ENCODE peak calls at places on chromosomes 2 and 18, in four cellular contexts. One of them, this sample, is unnamed.

GRCh38 chr2:110829413-110830146 is 97.2 kb downstream of the ACOXL start:
- DNase-seq in endothelial cell of umbilical vein: no peak
- DNase-seq in CD8-positive, alpha-beta T cell: no peak
- DNase-seq in colonic mucosa: no peak
- DNase-seq in this sample: no peak

GRCh38 chr18:23585007-23585871 is 1.1 kb downstream of the NPC1 start:
- DNase-seq in endothelial cell of umbilical vein: peak; percentile 40
- DNase-seq in CD8-positive, alpha-beta T cell: peak; percentile 31
- DNase-seq in colonic mucosa: peak; percentile 40
- DNase-seq in this sample: no peak

GRCh38 chr18:77086656-77087390 is 45.8 kb downstream of the MBP start:
- DNase-seq in endothelial cell of umbilical vein: peak; percentile 65
- DNase-seq in CD8-positive, alpha-beta T cell: no peak
- DNase-seq in colonic mucosa: peak; percentile 86
- DNase-seq in this sample: no peak

GRCh38 chr2:105455488-105455991 is 56.7 kb upstream of the FHL2 start:
- DNase-seq in endothelial cell of umbilical vein: peak; percentile 68
- DNase-seq in CD8-positive, alpha-beta T cell: no peak
- DNase-seq in colonic mucosa: peak; percentile 76
- DNase-seq in this sample: no peak

GRCh38 chr18:62389761-62390481 is 64.8 kb downstream of the TNFRSF11A start:
- DNase-seq in endothelial cell of umbilical vein: no peak
- DNase-seq in CD8-positive, alpha-beta T cell: no peak
- DNase-seq in colonic mucosa: no peak
- DNase-seq in this sample: no peak

GRCh38 chr2:180938419-180938818 is 42.0 kb upstream of the UBE2E3 start:
- DNase-seq in endothelial cell of umbilical vein: no peak
- DNase-seq in CD8-positive, alpha-beta T cell: no peak
- DNase-seq in colonic mucosa: no peak
- DNase-seq in this sample: no peak

GRCh38 chr2:144381716-144382115 is 138.2 kb downstream of the ZEB2 start:
- DNase-seq in endothelial cell of umbilical vein: no peak
- DNase-seq in CD8-positive, alpha-beta T cell: no peak
- DNase-seq in colonic mucosa: no peak
- DNase-seq in this sample: no peak

GRCh38 chr2:186912979-186913378 is 64.0 kb upstream of the ZSWIM2 start:
- DNase-seq in endothelial cell of umbilical vein: no peak
- DNase-seq in CD8-positive, alpha-beta T cell: no peak
- DNase-seq in colonic mucosa: no peak
- DNase-seq in this sample: no peak

GRCh38 chr2:104215269-104216161 is 638.4 kb upstream of the POU3F3 start:
- DNase-seq in endothelial cell of umbilical vein: no peak
- DNase-seq in CD8-positive, alpha-beta T cell: no peak
- DNase-seq in colonic mucosa: no peak
- DNase-seq in this sample: no peak

GRCh38 chr2:62814132-62814531 is 108.6 kb downstream of the EHBP1 start:
- DNase-seq in endothelial cell of umbilical vein: no peak
- DNase-seq in CD8-positive, alpha-beta T cell: no peak
- DNase-seq in colonic mucosa: no peak
- DNase-seq in this sample: no peak

GRCh38 chr2:196036442-196036841 is 32.2 kb downstream of the DNAH7 start:
- DNase-seq in endothelial cell of umbilical vein: no peak
- DNase-seq in CD8-positive, alpha-beta T cell: no peak
- DNase-seq in colonic mucosa: no peak
- DNase-seq in this sample: no peak

GRCh38 chr2:53075760-53076159 is 691.8 kb upstream of the CHAC2 start:
- DNase-seq in endothelial cell of umbilical vein: no peak
- DNase-seq in CD8-positive, alpha-beta T cell: no peak
- DNase-seq in colonic mucosa: no peak
- DNase-seq in this sample: no peak

GRCh38 chr2:122713800-122714199 is 958.3 kb downstream of the TSN start:
- DNase-seq in endothelial cell of umbilical vein: no peak
- DNase-seq in CD8-positive, alpha-beta T cell: no peak
- DNase-seq in colonic mucosa: no peak
- DNase-seq in this sample: no peak

GRCh38 chr2:167827352-167828097 is 419.9 kb downstream of the STK39 start:
- DNase-seq in endothelial cell of umbilical vein: no peak
- DNase-seq in CD8-positive, alpha-beta T cell: no peak
- DNase-seq in colonic mucosa: no peak
- DNase-seq in this sample: no peak
- TF ChIP-seq CTCF in endothelial cell of umbilical vein: no peak
- TF ChIP-seq CTCF in CD8-positive, alpha-beta T cell: no peak
- TF ChIP-seq CTCF in colonic mucosa: no peak
- TF ChIP-seq CTCF in this sample: no peak

GRCh38 chr2:238308177-238308576 is 12.1 kb upstream of the TRAF3IP1 start:
- DNase-seq in endothelial cell of umbilical vein: no peak
- DNase-seq in CD8-positive, alpha-beta T cell: no peak
- DNase-seq in colonic mucosa: no peak
- DNase-seq in this sample: no peak
- TF ChIP-seq CTCF in endothelial cell of umbilical vein: peak; percentile 18
- TF ChIP-seq CTCF in CD8-positive, alpha-beta T cell: no peak
- TF ChIP-seq CTCF in colonic mucosa: no peak
- TF ChIP-seq CTCF in this sample: no peak

GRCh38 chr2:68646303-68646702 is 2.9 kb downstream of the PROKR1 start:
- DNase-seq in endothelial cell of umbilical vein: no peak
- DNase-seq in CD8-positive, alpha-beta T cell: no peak
- DNase-seq in colonic mucosa: no peak
- DNase-seq in this sample: no peak
- TF ChIP-seq CTCF in endothelial cell of umbilical vein: no peak
- TF ChIP-seq CTCF in CD8-positive, alpha-beta T cell: no peak
- TF ChIP-seq CTCF in colonic mucosa: no peak
- TF ChIP-seq CTCF in this sample: no peak

GRCh38 chr18:26772691-26773090 is 92.8 kb downstream of the AQP4 start:
- DNase-seq in endothelial cell of umbilical vein: no peak
- DNase-seq in CD8-positive, alpha-beta T cell: no peak
- DNase-seq in colonic mucosa: no peak
- DNase-seq in this sample: no peak

GRCh38 chr18:26768388-26768787 is 97.1 kb downstream of the AQP4 start:
- DNase-seq in endothelial cell of umbilical vein: no peak
- DNase-seq in CD8-positive, alpha-beta T cell: no peak
- DNase-seq in colonic mucosa: no peak
- DNase-seq in this sample: no peak

GRCh38 chr18:26777316-26778053 is 88.0 kb downstream of the AQP4 start:
- DNase-seq in endothelial cell of umbilical vein: no peak
- DNase-seq in CD8-positive, alpha-beta T cell: no peak
- DNase-seq in colonic mucosa: no peak
- DNase-seq in this sample: no peak

DNA sequence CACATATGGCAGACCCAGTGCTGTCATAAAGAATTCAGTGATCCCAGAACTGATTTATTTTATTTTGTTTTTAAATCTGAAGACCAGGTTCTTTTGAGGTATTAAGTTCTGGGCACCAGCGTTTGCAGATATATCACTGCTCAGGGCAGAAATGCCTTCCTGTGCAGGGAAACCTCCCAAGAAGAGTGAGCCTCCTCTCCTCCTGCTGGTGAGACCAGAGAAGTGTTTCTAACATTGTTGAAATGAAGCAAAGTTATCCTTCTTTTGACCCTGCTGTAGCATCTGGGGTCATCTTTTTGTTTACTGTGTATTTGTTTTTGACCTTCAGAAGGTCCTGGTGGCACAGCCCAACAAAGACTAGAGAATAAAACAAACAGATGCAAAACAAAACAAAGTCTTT is 94.0 kb downstream of the AQP4 start:
- DNase-seq in endothelial cell of umbilical vein: no peak
- DNase-seq in CD8-positive, alpha-beta T cell: no peak
- DNase-seq in colonic mucosa: no peak
- DNase-seq in this sample: no peak
- TF ChIP-seq CTCF in endothelial cell of umbilical vein: no peak
- TF ChIP-seq CTCF in CD8-positive, alpha-beta T cell: no peak
- TF ChIP-seq CTCF in colonic mucosa: no peak
- TF ChIP-seq CTCF in this sample: no peak

GRCh38 chr2:120436885-120437603 is 91.1 kb downstream of the INHBB start:
- DNase-seq in endothelial cell of umbilical vein: peak; percentile 8
- DNase-seq in CD8-positive, alpha-beta T cell: no peak
- DNase-seq in colonic mucosa: peak; percentile 39
- DNase-seq in this sample: no peak
- TF ChIP-seq CTCF in endothelial cell of umbilical vein: peak; percentile 32
- TF ChIP-seq CTCF in CD8-positive, alpha-beta T cell: no peak
- TF ChIP-seq CTCF in colonic mucosa: no peak
- TF ChIP-seq CTCF in this sample: peak; percentile 16

GRCh38 chr18:48295586-48296311 is 113.4 kb downstream of the ZBTB7C start:
- DNase-seq in endothelial cell of umbilical vein: no peak
- DNase-seq in CD8-positive, alpha-beta T cell: no peak
- DNase-seq in colonic mucosa: no peak
- DNase-seq in this sample: no peak
- TF ChIP-seq CTCF in endothelial cell of umbilical vein: peak; percentile 8
- TF ChIP-seq CTCF in CD8-positive, alpha-beta T cell: no peak
- TF ChIP-seq CTCF in colonic mucosa: no peak
- TF ChIP-seq CTCF in this sample: no peak

GRCh38 chr2:223760838-223761502 is 76.4 kb downstream of the AP1S3 start:
- DNase-seq in endothelial cell of umbilical vein: peak; percentile 84
- DNase-seq in CD8-positive, alpha-beta T cell: peak; percentile 56
- DNase-seq in colonic mucosa: peak; percentile 22
- DNase-seq in this sample: peak; percentile 23
- TF ChIP-seq CTCF in endothelial cell of umbilical vein: no peak
- TF ChIP-seq CTCF in CD8-positive, alpha-beta T cell: peak; percentile 24
- TF ChIP-seq CTCF in colonic mucosa: no peak
- TF ChIP-seq CTCF in this sample: no peak

DNA sequence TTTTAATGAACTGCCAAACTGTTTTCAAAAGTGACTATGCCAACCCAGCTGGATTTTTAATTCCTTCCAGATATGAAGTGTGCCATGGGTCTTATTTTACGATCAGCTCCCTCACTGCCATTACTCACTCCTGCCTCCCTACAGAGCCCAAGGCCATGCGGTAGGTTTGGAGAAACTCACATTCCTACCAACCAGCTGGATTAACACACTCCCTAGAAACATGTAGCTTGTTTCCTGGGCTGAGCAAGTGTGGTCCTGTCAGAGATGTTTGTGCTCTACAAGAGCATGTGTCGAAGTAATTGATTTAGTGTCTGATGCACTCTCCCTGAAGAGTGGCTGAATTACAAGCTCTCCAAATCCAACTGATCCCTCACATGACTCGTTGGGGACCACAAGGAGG is 82.5 kb downstream of the SPP2 start:
- DNase-seq in endothelial cell of umbilical vein: no peak
- DNase-seq in CD8-positive, alpha-beta T cell: no peak
- DNase-seq in colonic mucosa: no peak
- DNase-seq in this sample: no peak
- TF ChIP-seq CTCF in endothelial cell of umbilical vein: no peak
- TF ChIP-seq CTCF in CD8-positive, alpha-beta T cell: no peak
- TF ChIP-seq CTCF in colonic mucosa: no peak
- TF ChIP-seq CTCF in this sample: no peak